ENCODE peak calls at places on chromosomes 7 and 10, in five cellular contexts. Y, V, Q, P and S are unnamed samples.

GRCh38 chr7:92615861-92616260 is 25.7 kb upstream of the FAM133B start:
- DNase-seq in P (no peak), Q (no peak), V (no peak), Y (no peak), S (no peak)

GRCh38 chr10:114271779-114272167 is 32.7 kb downstream of the VWA2 start:
- DNase-seq in Y (peak), P (no peak), Q (no peak), V (no peak), S (no peak)

GRCh38 chr10:88122145-88122544 is 258.7 kb downstream of the PTEN start:
- DNase-seq in V (no peak), Y (no peak), P (no peak), Q (no peak), S (no peak)

GRCh38 chr10:22723343-22723779 is 9.0 kb upstream of the PIP4K2A start:
- DNase-seq in Q (no peak), Y (no peak), V (no peak), P (no peak), S (peak)

GRCh38 chr7:51235593-51236313 is 80.9 kb downstream of the COBL start:
- DNase-seq in V (no peak), P (no peak), Q (no peak), Y (no peak), S (no peak)

GRCh38 chr10:22805304-22805703 is 90.9 kb upstream of the PIP4K2A start:
- DNase-seq in V (peak), P (no peak), Y (no peak), Q (no peak), S (no peak)

GRCh38 chr7:46385662-46386309 is 464.7 kb upstream of the IGFBP3 start:
- DNase-seq in Y (peak), V (no peak), Q (no peak), P (no peak), S (no peak)

GRCh38 chr10:22724773-22725172 is 10.4 kb upstream of the PIP4K2A start:
- DNase-seq in P (no peak), Y (no peak), V (no peak), Q (no peak), S (no peak)

GRCh38 chr7:135259702-135260101 is 26.1 kb downstream of the STRA8 start:
- DNase-seq in Q (no peak), P (no peak), V (no peak), Y (no peak), S (no peak)

GRCh38 chr7:82593780-82594179 is 150.2 kb upstream of the CACNA2D1 start:
- DNase-seq in Y (no peak), P (no peak), V (no peak), Q (no peak), S (no peak)

GRCh38 chr10:10848488-10849111 is 169.1 kb upstream of the CELF2 start:
- DNase-seq in V (no peak), Y (no peak), Q (no peak), P (no peak), S (no peak)

GRCh38 chr7:83547526-83547925 is 101.4 kb downstream of the SEMA3E start:
- DNase-seq in P (no peak), Y (peak), Q (no peak), V (peak), S (no peak)

GRCh38 chr7:88256906-88257305 is 37.1 kb upstream of the SRI start:
- DNase-seq in V (no peak), P (no peak), Y (no peak), Q (no peak), S (no peak)

GRCh38 chr10:60444494-60445064 is 54.9 kb upstream of the ANK3 start:
- DNase-seq in Y (no peak), V (no peak), Q (no peak), P (no peak), S (no peak)

GRCh38 chr7:104976966-104977636 is 36.9 kb upstream of the KMT2E start:
- DNase-seq in Y (no peak), P (no peak), V (no peak), Q (no peak), S (no peak)

GRCh38 chr10:70132098-70133029 is at the start of gene AIFM2:
- DNase-seq in P (peak), V (peak), Y (peak), Q (peak), S (peak)

GRCh38 chr10:688621-689426 is 644 bp downstream of the DIP2C start:
- DNase-seq in Y (peak), P (no peak), V (peak), Q (peak), S (peak)

GRCh38 chr10:128150045-128150493 is 23.8 kb upstream of the MKI67 start:
- DNase-seq in Q (peak), Y (peak), V (peak), P (peak), S (peak)

GRCh38 chr7:157431951-157432540 is 95.2 kb downstream of the DNAJB6 start:
- DNase-seq in Y (no peak), V (no peak), P (no peak), Q (no peak), S (no peak)

GRCh38 chr10:62582098-62582705 is 208.0 kb downstream of the ZNF365 start:
- DNase-seq in P (no peak), V (no peak), Q (no peak), Y (no peak), S (no peak)

GRCh38 chr7:131525820-131526219 is 30.6 kb downstream of the PODXL start:
- DNase-seq in P (no peak), V (no peak), Y (no peak), Q (no peak), S (no peak)

GRCh38 chr7:123643495-123644428 is 11.9 kb upstream of the LMOD2 start:
- DNase-seq in Y (no peak), Q (no peak), V (peak), P (no peak), S (no peak)

GRCh38 chr10:43904301-43904700 is 255.6 kb upstream of the ZNF32 start:
- DNase-seq in P (no peak), Y (no peak), Q (no peak), V (no peak), S (no peak)

GRCh38 chr10:127012071-127012768 is 107.0 kb downstream of the DOCK1 start:
- DNase-seq in Q (no peak), Y (no peak), P (no peak), V (no peak), S (no peak)

GRCh38 chr7:105821527-105821926 is 54.9 kb downstream of the ATXN7L1 start:
- DNase-seq in V (no peak), Q (no peak), Y (no peak), P (no peak), S (no peak)

GRCh38 chr10:72809033-72809432 is 84.5 kb upstream of the OIT3 start:
- DNase-seq in Y (no peak), V (no peak), P (no peak), Q (no peak), S (no peak)

GRCh38 chr7:54664235-54665228 is 94.5 kb downstream of the SEC61G start:
- DNase-seq in V (peak), P (peak), Q (peak), Y (peak), S (peak)

GRCh38 chr10:30647089-30647488 is 17.5 kb upstream of the LYZL2 start:
- DNase-seq in Y (no peak), V (no peak), Q (no peak), P (no peak), S (no peak)

GRCh38 chr10:72756674-72757385 is 64.9 kb downstream of the MCU start:
- DNase-seq in Q (no peak), Y (no peak), P (no peak), V (no peak), S (no peak)

GRCh38 chr10:17289763-17290162 is 61.7 kb downstream of the VIM start:
- DNase-seq in Q (no peak), P (no peak), V (no peak), Y (no peak), S (no peak)

GRCh38 chr10:17292375-17292774 is 64.3 kb downstream of the VIM start:
- DNase-seq in V (no peak), Q (no peak), P (no peak), Y (no peak), S (no peak)

GRCh38 chr10:17287151-17287550 is 59.1 kb downstream of the VIM start:
- DNase-seq in Y (no peak), P (no peak), V (no peak), Q (no peak), S (no peak)

GRCh38 chr10:17286562-17287089 is 58.6 kb downstream of the VIM start:
- DNase-seq in Y (no peak), Q (no peak), V (no peak), P (no peak), S (no peak)

GRCh38 chr10:17290226-17290625 is 62.2 kb downstream of the VIM start:
- DNase-seq in Y (no peak), P (peak), V (peak), Q (no peak), S (no peak)
- TF ChIP-seq EP300 in Y (no peak), P (no peak), V (no peak), Q (no peak), S (no peak)

DNA sequence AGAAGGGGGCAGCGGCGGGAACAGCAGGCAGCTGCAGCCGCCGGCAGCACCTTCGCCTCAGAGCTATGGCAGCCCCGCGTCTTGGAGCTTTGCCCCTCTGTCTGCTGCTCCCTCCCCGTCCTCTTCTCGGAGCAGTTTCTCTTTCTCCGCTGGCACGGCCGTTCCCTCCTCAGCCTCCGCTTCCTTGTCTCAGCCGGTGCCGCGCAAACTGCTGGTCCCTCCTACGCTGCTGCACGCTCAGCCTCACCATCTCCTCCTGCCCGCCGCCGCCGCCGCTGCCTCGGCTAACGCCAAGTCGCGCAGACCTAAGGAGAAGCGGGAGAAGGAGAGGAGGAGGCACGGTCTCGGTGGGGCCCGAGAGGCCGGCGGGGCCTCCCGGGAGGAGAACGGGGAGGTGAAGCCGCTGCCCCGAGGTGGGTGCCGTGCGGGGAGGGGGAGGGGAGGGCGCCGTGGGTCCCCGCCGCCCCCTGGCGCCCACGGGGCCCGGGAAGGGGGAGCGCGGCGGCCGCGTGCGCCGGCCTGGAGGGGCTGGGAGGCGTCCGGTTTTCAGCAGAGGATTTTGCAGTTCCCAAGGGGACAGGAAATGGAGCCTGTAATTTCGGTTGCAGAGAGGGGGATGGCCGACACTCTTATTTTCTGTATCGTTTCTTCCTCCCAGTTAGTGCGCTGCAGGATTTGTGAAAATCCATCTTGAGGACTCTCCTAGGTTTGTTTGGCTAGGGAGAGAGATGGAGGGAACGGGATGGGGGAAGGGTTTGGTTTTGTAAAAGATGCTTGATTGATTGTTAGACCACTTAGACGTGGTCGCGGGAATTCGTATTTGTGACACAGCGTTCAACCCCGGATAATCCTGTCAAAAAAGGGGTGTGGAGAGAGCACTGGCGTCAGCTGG is 630 bp downstream of the RSBN1L start:
- DNase-seq in Q (peak), Y (peak), P (peak), V (peak), S (peak)
- H3K27ac ChIP-seq in Q (peak), Y (peak), P (peak), V (peak), S (peak)

DNA sequence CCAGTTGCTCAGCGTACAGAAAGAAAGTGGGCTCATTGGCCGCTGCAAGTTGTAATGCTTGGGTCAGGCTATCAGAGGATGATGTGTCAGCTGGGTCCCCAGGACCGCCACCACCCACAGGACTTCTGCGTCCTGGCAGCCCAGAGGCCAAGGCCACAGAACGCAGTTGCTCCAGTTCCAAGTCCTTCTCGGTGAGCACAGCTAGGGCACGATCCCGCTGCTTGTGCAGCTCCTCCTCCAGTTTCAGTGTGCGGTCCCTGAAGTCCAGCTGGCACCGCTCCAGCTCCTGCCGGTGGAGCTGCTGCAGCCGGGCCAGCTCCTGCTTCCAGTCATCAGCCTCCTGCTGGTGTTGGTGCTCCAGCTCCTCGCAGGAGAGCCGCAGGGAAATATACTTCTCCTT is 3.0 kb downstream of the GCC1 start:
- DNase-seq in Q (peak), V (no peak), Y (no peak), P (no peak), S (peak)
- TF ChIP-seq CTCF in Q (no peak), V (no peak), Y (no peak), P (no peak), S (no peak)

DNA sequence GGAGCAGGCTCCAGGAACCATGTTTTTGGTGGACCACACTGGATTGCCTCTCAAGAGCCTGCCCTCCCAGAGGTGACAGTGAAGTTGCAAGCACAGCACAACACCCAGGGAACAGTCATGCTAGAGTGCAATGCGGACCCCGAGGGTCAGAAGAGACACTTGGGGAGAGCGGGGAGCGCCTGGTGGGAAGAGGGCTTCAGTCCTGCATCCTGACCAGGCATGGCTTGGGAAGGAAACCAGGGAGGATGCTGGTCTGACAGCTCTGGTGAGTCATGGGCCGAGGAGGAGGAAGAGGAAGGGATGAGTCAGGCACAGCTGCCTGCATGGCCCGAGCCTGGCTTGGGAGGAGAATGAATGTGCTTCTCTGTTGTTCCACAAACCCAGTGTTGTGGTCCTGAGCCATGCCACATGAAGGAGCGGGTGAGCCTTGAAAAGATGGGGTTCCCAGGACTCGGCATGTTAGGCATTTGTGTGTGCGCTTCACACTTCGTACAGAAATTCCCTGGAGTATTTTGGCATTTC is 29.5 kb upstream of the ANKRD2 start:
- DNase-seq in V (no peak), Y (peak), Q (peak), P (peak), S (peak)
- TF ChIP-seq EP300 in V (peak), Y (no peak), Q (no peak), P (no peak), S (no peak)

DNA sequence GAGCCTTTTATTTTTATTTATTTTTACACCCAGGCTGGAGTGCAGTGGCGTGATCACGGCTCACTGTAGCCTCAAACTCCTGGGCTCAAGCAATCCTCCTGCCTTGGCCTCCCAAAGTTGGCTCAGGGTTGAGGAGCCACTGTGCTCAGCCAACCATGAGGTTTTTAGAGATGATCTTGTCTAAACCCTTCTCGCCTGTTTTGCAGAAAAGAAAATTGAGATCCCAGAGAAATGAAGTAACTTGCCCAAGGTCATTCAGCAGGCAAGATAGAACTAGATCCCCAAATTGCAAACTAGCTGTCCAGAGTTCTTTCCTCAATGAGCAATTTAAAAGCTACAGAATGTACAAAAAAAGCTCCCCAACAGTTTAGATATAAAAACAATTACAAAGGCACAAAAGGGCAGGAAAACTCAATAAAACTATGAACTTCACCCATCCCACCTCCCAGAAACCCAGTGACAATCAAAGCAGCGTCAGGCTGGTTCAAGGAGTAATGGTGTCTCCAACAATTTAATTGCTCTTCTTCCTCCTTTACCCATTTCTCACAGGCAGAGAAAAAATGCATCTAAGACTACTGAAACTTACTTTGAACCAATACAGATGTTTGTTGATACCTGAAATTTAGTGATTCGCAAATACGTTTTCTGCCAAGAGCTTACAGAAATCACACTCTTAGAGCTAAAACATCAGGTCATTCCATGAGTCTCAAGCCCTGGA is 762 bp downstream of the MYOF start:
- DNase-seq in V (no peak), Q (no peak), Y (no peak), P (no peak), S (no peak)
- H3K27ac ChIP-seq in V (peak), Q (peak), Y (peak), P (no peak), S (peak)

GRCh38 chr7:95476072-95476845 is 9.5 kb upstream of the ASB4 start:
- DNase-seq in Y (no peak), V (no peak), P (no peak), Q (no peak), S (no peak)

GRCh38 chr7:95479992-95480624 is 5.6 kb upstream of the ASB4 start:
- DNase-seq in P (no peak), V (no peak), Y (no peak), Q (no peak), S (no peak)

GRCh38 chr7:95478139-95479037 is 7.4 kb upstream of the ASB4 start:
- DNase-seq in V (no peak), Y (peak), Q (no peak), P (peak), S (peak)

GRCh38 chr7:95473276-95473985 is 12.3 kb upstream of the ASB4 start:
- DNase-seq in Q (no peak), P (no peak), Y (no peak), V (no peak), S (no peak)

DNA sequence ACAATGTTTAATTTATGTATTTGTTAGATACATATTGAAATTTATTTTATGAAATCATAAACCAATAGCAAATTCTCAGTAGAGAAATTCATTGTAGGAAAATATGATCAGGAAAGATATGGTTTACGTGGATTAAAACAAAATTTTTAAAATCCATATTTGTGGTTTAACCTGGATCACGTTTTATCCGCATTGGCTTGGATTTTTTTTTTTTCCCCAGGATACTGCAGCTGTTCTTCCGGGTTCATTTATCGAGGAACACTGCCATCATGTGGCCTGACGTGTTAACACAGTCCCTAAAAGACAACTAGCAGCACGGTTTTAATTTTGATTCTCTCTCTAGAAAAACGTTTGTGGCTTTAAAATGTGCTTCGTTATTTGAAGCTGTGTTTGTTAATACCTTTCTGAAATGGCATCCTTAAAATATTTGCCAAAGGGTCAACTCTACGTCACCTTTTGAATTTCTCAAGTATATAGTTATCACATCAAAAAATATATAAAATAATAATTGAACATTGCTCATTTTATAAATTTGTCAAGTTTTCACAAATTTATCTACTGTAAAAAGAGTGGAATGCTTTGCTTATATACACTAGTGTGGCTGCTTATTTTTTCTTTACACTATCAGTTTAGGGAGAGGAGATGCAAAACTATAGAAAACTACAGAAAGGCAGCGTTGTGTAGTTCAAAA is 8.7 kb upstream of the ASB4 start:
- DNase-seq in V (peak), P (peak), Q (peak), Y (peak), S (peak)
- TF ChIP-seq CTCF in V (peak), P (peak), Q (peak), Y (peak), S (peak)